ENCODE peak calls at places on chromosomes 5 and 9, in five cellular contexts. One of them, this sample, is unnamed.

GRCh38 chr5:37308796-37309195 is 59.6 kb upstream of the CPLANE1 start:
- DNase-seq in left lobe of liver: no peak
- DNase-seq in activated CD4-positive, alpha-beta memory T cell treated with anti-CD3 and anti-CD28 coated beads, Interleukin-2, amount 10 ng/mL, durations not matched to agents 7 days and 5 days: no peak
- DNase-seq in HT-29: no peak
- DNase-seq in T-helper 1 cell: no peak
- DNase-seq in this sample: no peak

GRCh38 chr9:109251080-109251775 is 69.6 kb downstream of the EPB41L4B start:
- DNase-seq in left lobe of liver: peak; percentile 59
- DNase-seq in T-helper 1 cell: no peak
- DNase-seq in HT-29: peak; percentile 45
- DNase-seq in activated CD4-positive, alpha-beta memory T cell treated with anti-CD3 and anti-CD28 coated beads, Interleukin-2, amount 10 ng/mL, durations not matched to agents 7 days and 5 days: no peak
- DNase-seq in this sample: no peak

GRCh38 chr9:113622600-113623400 is 159.3 kb downstream of the RGS3 start:
- DNase-seq in left lobe of liver: peak; percentile 27
- DNase-seq in T-helper 1 cell: peak; percentile 57
- DNase-seq in HT-29: peak; percentile 74
- DNase-seq in activated CD4-positive, alpha-beta memory T cell treated with anti-CD3 and anti-CD28 coated beads, Interleukin-2, amount 10 ng/mL, durations not matched to agents 7 days and 5 days: peak; percentile 48
- DNase-seq in this sample: peak; percentile 89

GRCh38 chr5:127988149-127988755 is 95.3 kb upstream of the SLC12A2 start:
- DNase-seq in T-helper 1 cell: no peak
- DNase-seq in HT-29: peak; percentile 86
- DNase-seq in activated CD4-positive, alpha-beta memory T cell treated with anti-CD3 and anti-CD28 coated beads, Interleukin-2, amount 10 ng/mL, durations not matched to agents 7 days and 5 days: no peak
- DNase-seq in left lobe of liver: no peak
- DNase-seq in this sample: no peak

GRCh38 chr9:131008909-131009618 is at the start of gene LAMC3:
- DNase-seq in HT-29: no peak
- DNase-seq in T-helper 1 cell: no peak
- DNase-seq in activated CD4-positive, alpha-beta memory T cell treated with anti-CD3 and anti-CD28 coated beads, Interleukin-2, amount 10 ng/mL, durations not matched to agents 7 days and 5 days: no peak
- DNase-seq in left lobe of liver: no peak
- DNase-seq in this sample: no peak

GRCh38 chr9:113428062-113428600 is 17.6 kb downstream of the C9orf43 start:
- DNase-seq in HT-29: no peak
- DNase-seq in activated CD4-positive, alpha-beta memory T cell treated with anti-CD3 and anti-CD28 coated beads, Interleukin-2, amount 10 ng/mL, durations not matched to agents 7 days and 5 days: no peak
- DNase-seq in left lobe of liver: no peak
- DNase-seq in T-helper 1 cell: no peak
- DNase-seq in this sample: no peak

GRCh38 chr9:134498767-134499166 is 142.8 kb upstream of the COL5A1 start:
- DNase-seq in T-helper 1 cell: no peak
- DNase-seq in activated CD4-positive, alpha-beta memory T cell treated with anti-CD3 and anti-CD28 coated beads, Interleukin-2, amount 10 ng/mL, durations not matched to agents 7 days and 5 days: no peak
- DNase-seq in left lobe of liver: no peak
- DNase-seq in HT-29: no peak
- DNase-seq in this sample: no peak

GRCh38 chr9:86534572-86535258 is 180.5 kb upstream of the TUT7 start:
- DNase-seq in T-helper 1 cell: no peak
- DNase-seq in left lobe of liver: no peak
- DNase-seq in activated CD4-positive, alpha-beta memory T cell treated with anti-CD3 and anti-CD28 coated beads, Interleukin-2, amount 10 ng/mL, durations not matched to agents 7 days and 5 days: no peak
- DNase-seq in HT-29: no peak
- DNase-seq in this sample: no peak

GRCh38 chr5:170559296-170559695 is 55.5 kb downstream of the KCNIP1 start:
- DNase-seq in T-helper 1 cell: no peak
- DNase-seq in activated CD4-positive, alpha-beta memory T cell treated with anti-CD3 and anti-CD28 coated beads, Interleukin-2, amount 10 ng/mL, durations not matched to agents 7 days and 5 days: no peak
- DNase-seq in left lobe of liver: no peak
- DNase-seq in HT-29: no peak
- DNase-seq in this sample: no peak

GRCh38 chr5:59436364-59437158 is 457.0 kb downstream of the PDE4D start:
- DNase-seq in T-helper 1 cell: no peak
- DNase-seq in HT-29: no peak
- DNase-seq in left lobe of liver: no peak
- DNase-seq in activated CD4-positive, alpha-beta memory T cell treated with anti-CD3 and anti-CD28 coated beads, Interleukin-2, amount 10 ng/mL, durations not matched to agents 7 days and 5 days: no peak
- DNase-seq in this sample: no peak

GRCh38 chr5:53276825-53277224 is 167.3 kb upstream of the MOCS2 start:
- DNase-seq in T-helper 1 cell: no peak
- DNase-seq in HT-29: no peak
- DNase-seq in left lobe of liver: no peak
- DNase-seq in activated CD4-positive, alpha-beta memory T cell treated with anti-CD3 and anti-CD28 coated beads, Interleukin-2, amount 10 ng/mL, durations not matched to agents 7 days and 5 days: no peak
- DNase-seq in this sample: no peak

GRCh38 chr5:66646570-66646969 is 50.4 kb downstream of the MAST4 start:
- DNase-seq in HT-29: no peak
- DNase-seq in left lobe of liver: no peak
- DNase-seq in T-helper 1 cell: no peak
- DNase-seq in activated CD4-positive, alpha-beta memory T cell treated with anti-CD3 and anti-CD28 coated beads, Interleukin-2, amount 10 ng/mL, durations not matched to agents 7 days and 5 days: no peak
- DNase-seq in this sample: no peak

GRCh38 chr9:83477571-83477970 is 60.6 kb downstream of the FRMD3 start:
- DNase-seq in HT-29: no peak
- DNase-seq in activated CD4-positive, alpha-beta memory T cell treated with anti-CD3 and anti-CD28 coated beads, Interleukin-2, amount 10 ng/mL, durations not matched to agents 7 days and 5 days: no peak
- DNase-seq in left lobe of liver: no peak
- DNase-seq in T-helper 1 cell: no peak
- DNase-seq in this sample: no peak

GRCh38 chr5:108606185-108606584 is 141.5 kb upstream of the FER start:
- DNase-seq in T-helper 1 cell: no peak
- DNase-seq in activated CD4-positive, alpha-beta memory T cell treated with anti-CD3 and anti-CD28 coated beads, Interleukin-2, amount 10 ng/mL, durations not matched to agents 7 days and 5 days: no peak
- DNase-seq in left lobe of liver: no peak
- DNase-seq in HT-29: no peak
- DNase-seq in this sample: no peak

GRCh38 chr5:123412206-123412605 is 11.0 kb downstream of the CEP120 start:
- DNase-seq in T-helper 1 cell: no peak
- DNase-seq in left lobe of liver: no peak
- DNase-seq in activated CD4-positive, alpha-beta memory T cell treated with anti-CD3 and anti-CD28 coated beads, Interleukin-2, amount 10 ng/mL, durations not matched to agents 7 days and 5 days: no peak
- DNase-seq in HT-29: no peak
- DNase-seq in this sample: no peak